ENCODE peak calls at places on chromosomes 16 and 17, in five cellular contexts. M is SK-N-DZ, W is caudate nucleus, S is AG09319, G is GM04504. A is an unnamed sample.

GRCh38 chr16:69386596-69386995 is 789 bp upstream of the TERF2 start:
- DNase-seq in M (no peak), W (no peak), S (no peak), G (no peak), A (no peak)

GRCh38 chr16:47461598-47462266 is 601 bp downstream of the PHKB start:
- DNase-seq in M (peak; percentile 14), W (no peak), S (no peak), G (peak; percentile 18), A (no peak)

GRCh38 chr16:50878966-50879615 is 137.2 kb downstream of the CYLD start:
- DNase-seq in M (no peak), W (no peak), S (no peak), G (no peak), A (no peak)

GRCh38 chr16:81623365-81624102 is 155.6 kb upstream of the PLCG2 start:
- DNase-seq in M (peak; percentile 40), W (no peak), S (no peak), G (no peak), A (no peak)

GRCh38 chr17:48970865-48971687 is 2.7 kb upstream of the GIP start:
- DNase-seq in M (no peak), W (no peak), S (no peak), G (no peak), A (no peak)

GRCh38 chr16:9206156-9206555 is 114.7 kb downstream of the HAPSTR1 start:
- DNase-seq in M (no peak), W (no peak), S (no peak), G (no peak), A (no peak)

GRCh38 chr16:26118575-26118974 is 426.8 kb downstream of the HS3ST4 start:
- DNase-seq in M (no peak), W (no peak), S (no peak), G (no peak), A (no peak)

GRCh38 chr17:64006361-64007088 is 8.4 kb downstream of the PRR29 start:
- DNase-seq in M (peak; percentile 81), W (no peak), S (no peak), G (no peak), A (no peak)

GRCh38 chr16:66428682-66429251 is 1.7 kb downstream of the BEAN1 start:
- DNase-seq in M (no peak), W (no peak), S (no peak), G (no peak), A (no peak)

GRCh38 chr16:57570301-57571070 is 28.0 kb downstream of the ADGRG5 start:
- DNase-seq in M (no peak), W (no peak), S (no peak), G (no peak), A (no peak)

GRCh38 chr16:67951485-67951884 is 7.6 kb upstream of the LCAT start:
- DNase-seq in M (no peak), W (peak; percentile 79), S (no peak), G (no peak), A (no peak)

GRCh38 chr17:63764701-63765100 is 8.7 kb downstream of the CCDC47 start:
- DNase-seq in M (no peak), W (no peak), S (no peak), G (no peak), A (no peak)

GRCh38 chr16:1273816-1274215 is 17.9 kb downstream of the TPSD1 start:
- DNase-seq in M (no peak), W (no peak), S (no peak), G (no peak), A (no peak)

GRCh38 chr16:16075463-16076399 is 126.3 kb downstream of the ABCC1 start:
- DNase-seq in M (no peak), W (no peak), S (peak; percentile 50), G (peak; percentile 50), A (no peak)

GRCh38 chr17:28901866-28902818 is 737 bp downstream of the DHRS13 start:
- DNase-seq in M (peak; percentile 70), W (no peak), S (no peak), G (no peak), A (no peak)

GRCh38 chr16:15435216-15435864 is 952 bp downstream of the BMERB1 start:
- DNase-seq in M (no peak), W (no peak), S (no peak), G (no peak), A (no peak)

GRCh38 chr17:55448681-55449080 is 27.0 kb upstream of the MMD start:
- DNase-seq in M (peak; percentile 43), W (no peak), S (no peak), G (peak; percentile 15), A (no peak)

GRCh38 chr17:57135748-57136342 is 50.8 kb downstream of the AKAP1 start:
- DNase-seq in M (peak; percentile 68), W (no peak), S (no peak), G (no peak), A (no peak)

GRCh38 chr16:70574595-70575271 is 51.1 kb downstream of the SF3B3 start:
- DNase-seq in M (no peak), W (no peak), S (no peak), G (no peak), A (no peak)

GRCh38 chr17:31413871-31414589 is 22.6 kb downstream of the RAB11FIP4 start:
- DNase-seq in M (no peak), W (peak; percentile 65), S (no peak), G (peak; percentile 30), A (no peak)

GRCh38 chr17:2055494-2056220 is 754 bp downstream of the HIC1 start:
- DNase-seq in M (no peak), W (no peak), S (no peak), G (no peak), A (no peak)

GRCh38 chr16:67666538-67667433 is at the start of the genes C16orf86 and ENKD1:
- DNase-seq in M (peak; percentile 85), W (peak; percentile 60), S (peak; percentile 25), G (peak; percentile 47), A (peak; percentile 23)